ENCODE peak calls at places on chromosomes 7 and 10, in eight cellular contexts. G is right atrium auricular region; C is mesendoderm; Q is right lobe of liver; L is epithelial cell of prostate; P is effector memory CD4-positive, alpha-beta T cell; R is CD4-positive, alpha-beta T cell; E is CD8-positive, alpha-beta memory T cell. K is an unnamed sample.
A peak's percentile ranks its signal among the peaks of the same experiment; 100 is the strongest.

GRCh38 chr7:26685636-26686035 is 178.8 kb downstream of the SKAP2 start:
- DNase-seq in P (no peak), Q (no peak), E (no peak), C (no peak), L (no peak), R (no peak), G (no peak), K (no peak)

GRCh38 chr10:25761937-25762336 is 172.1 kb upstream of the MYO3A start:
- DNase-seq in G (no peak), L (no peak), P (no peak), Q (no peak), E (no peak), R (no peak), C (no peak), K (no peak)

GRCh38 chr7:44965937-44966730 is 12.7 kb downstream of the MYO1G start:
- DNase-seq in R (no peak), C (no peak), L (no peak), G (no peak), Q (peak; percentile 36), P (no peak), E (no peak), K (no peak)

GRCh38 chr10:45532501-45532900 is 140.1 kb downstream of the ZFAND4 start:
- DNase-seq in R (no peak), C (no peak), Q (no peak), E (no peak), G (no peak), L (no peak), P (no peak), K (no peak)

GRCh38 chr7:96151889-96152288 is 170.0 kb downstream of the SLC25A13 start:
- DNase-seq in Q (no peak), R (no peak), P (no peak), C (no peak), E (no peak), L (no peak), G (no peak), K (no peak)

GRCh38 chr7:133401225-133401624 is 148.3 kb downstream of the EXOC4 start:
- DNase-seq in L (no peak), G (no peak), C (no peak), R (no peak), P (no peak), E (no peak), Q (no peak), K (no peak)

GRCh38 chr10:91598211-91598981 is 34.5 kb downstream of the PPP1R3C start:
- DNase-seq in L (peak; percentile 69), E (no peak), G (no peak), C (peak; percentile 51), R (no peak), P (no peak), Q (no peak), K (no peak)

GRCh38 chr7:2823124-2823523 is 21.0 kb downstream of the GNA12 start:
- DNase-seq in L (no peak), P (no peak), C (no peak), Q (no peak), E (no peak), G (no peak), R (no peak), K (no peak)

GRCh38 chr10:79178614-79179403 is 110.0 kb downstream of the ZMIZ1 start:
- DNase-seq in R (no peak), E (no peak), Q (no peak), L (no peak), G (no peak), P (no peak), C (peak; percentile 92), K (no peak)

GRCh38 chr10:2897619-2898508 is 169.5 kb upstream of the PFKP start:
- DNase-seq in E (no peak), C (no peak), R (no peak), P (no peak), Q (no peak), G (peak; percentile 47), L (no peak), K (no peak)

GRCh38 chr7:136514776-136515175 is 353.7 kb upstream of the CHRM2 start:
- DNase-seq in C (peak; percentile 8), L (no peak), Q (no peak), E (no peak), G (no peak), P (no peak), R (no peak), K (no peak)

GRCh38 chr7:100897111-100897608 is 1.5 kb upstream of the ACHE start:
- DNase-seq in C (peak; percentile 49), G (no peak), R (peak; percentile 79), P (peak; percentile 36), E (peak; percentile 42), L (no peak), Q (peak; percentile 62), K (peak; percentile 9)

GRCh38 chr7:83648464-83649241 is at the start of gene SEMA3E:
- DNase-seq in P (no peak), G (no peak), Q (no peak), L (no peak), R (no peak), E (no peak), C (peak; percentile 96), K (no peak)

GRCh38 chr10:91249700-91250099 is 29.2 kb downstream of the PCGF5 start:
- DNase-seq in Q (no peak), L (no peak), E (no peak), C (no peak), P (no peak), R (no peak), G (no peak), K (no peak)

GRCh38 chr10:121935702-121936101 is 7.9 kb upstream of the ATE1 start:
- DNase-seq in C (no peak), G (peak; percentile 44), E (no peak), R (no peak), Q (peak; percentile 74), L (no peak), P (no peak), K (no peak)

GRCh38 chr10:121941532-121941931 is 13.7 kb upstream of the ATE1 start:
- DNase-seq in L (no peak), G (no peak), P (no peak), C (no peak), Q (no peak), E (no peak), R (no peak), K (no peak)

GRCh38 chr10:121930729-121931085 is 2.9 kb upstream of the ATE1 start:
- DNase-seq in P (no peak), R (no peak), Q (no peak), C (no peak), L (no peak), G (peak; percentile 18), E (no peak), K (no peak)

GRCh38 chr10:121936295-121936694 is 8.5 kb upstream of the ATE1 start:
- DNase-seq in E (no peak), C (no peak), L (no peak), G (no peak), Q (no peak), R (no peak), P (no peak), K (no peak)
- H3K27ac ChIP-seq in E (no peak overlapping the region), C (no peak overlapping the region), L (no peak overlapping the region), G (no peak overlapping the region), Q (peak overlapping the region; percentile 61), R (no peak overlapping the region), P (no peak overlapping the region), K (no peak overlapping the region)

GRCh38 chr7:117011419-117012260 is 58.3 kb downstream of the ST7 start:
- DNase-seq in R (no peak), C (peak; percentile 14), Q (no peak), L (no peak), G (no peak), E (no peak), P (no peak), K (no peak)

GRCh38 chr7:117014673-117015133 is 61.4 kb downstream of the ST7 start:
- DNase-seq in E (no peak), R (no peak), G (peak; percentile 72), C (peak; percentile 32), Q (peak; percentile 67), L (no peak), P (no peak), K (no peak)

GRCh38 chr7:117015258-117016184 is 62.2 kb downstream of the ST7 start:
- DNase-seq in Q (no peak), C (no peak), R (no peak), L (no peak), P (no peak), G (no peak), E (no peak), K (no peak)

GRCh38 chr7:117012284-117013174 is 59.2 kb downstream of the ST7 start:
- DNase-seq in C (peak; percentile 65), L (no peak), Q (no peak), R (no peak), G (no peak), P (no peak), E (no peak), K (no peak)

GRCh38 chr7:117014099-117014656 is 60.9 kb downstream of the ST7 start:
- DNase-seq in C (no peak), L (no peak), R (no peak), E (no peak), Q (no peak), P (no peak), G (no peak), K (no peak)
- H3K27ac ChIP-seq in C (no peak overlapping the region), L (no peak overlapping the region), R (no peak overlapping the region), E (peak overlapping the region; percentile 60), Q (peak overlapping the region; percentile 22), P (no peak overlapping the region), G (peak overlapping the region; percentile 67), K (no peak overlapping the region)

DNA sequence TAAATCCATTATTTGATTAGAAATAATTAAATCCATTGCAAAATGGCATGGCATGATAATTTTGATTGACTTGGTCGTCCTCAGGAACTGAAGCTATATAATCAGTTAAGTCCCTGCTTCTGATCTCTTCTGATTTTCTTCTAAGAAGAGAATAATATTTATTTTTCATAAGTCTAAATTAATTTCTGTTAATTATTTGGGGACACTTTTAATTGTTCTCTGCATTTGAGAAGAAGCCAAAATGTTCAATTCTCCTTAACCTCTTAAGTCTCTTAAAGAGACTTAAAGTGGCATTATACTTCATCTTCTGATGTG is 67.2 kb downstream of the CAV1 start:
- DNase-seq in L (no peak), P (no peak), R (no peak), G (no peak), Q (no peak), E (no peak), C (no peak), K (no peak)
- H3K27ac ChIP-seq in L (no peak overlapping the region), P (no peak overlapping the region), R (no peak overlapping the region), G (peak overlapping the region; percentile 55), Q (no peak overlapping the region), E (no peak overlapping the region), C (no peak overlapping the region), K (no peak overlapping the region)

DNA sequence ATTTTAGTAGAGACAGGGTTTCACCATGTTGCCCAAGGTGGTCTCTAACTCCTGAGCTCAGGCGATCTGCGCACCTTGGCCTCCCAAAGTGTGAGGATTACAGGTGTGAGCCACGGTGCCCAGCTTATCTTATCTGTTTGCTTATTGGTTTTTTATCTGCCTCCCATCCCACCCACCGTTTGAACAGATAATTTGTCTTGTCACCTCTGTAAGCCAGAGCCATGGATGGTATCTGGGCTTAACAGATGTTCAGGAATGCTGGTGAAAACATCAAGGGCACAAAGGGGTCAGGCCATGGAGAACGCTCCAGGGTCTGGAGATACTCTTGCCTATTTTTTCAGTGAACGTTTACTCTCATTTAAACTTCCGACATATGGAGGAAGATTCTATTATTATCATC is 12.0 kb upstream of the NDST2 start:
- DNase-seq in C (peak; percentile 89), P (no peak), Q (no peak), E (no peak), G (no peak), L (no peak), R (no peak), K (no peak)
- H3K27ac ChIP-seq in C (no peak overlapping the region), P (no peak overlapping the region), Q (no peak overlapping the region), E (no peak overlapping the region), G (no peak overlapping the region), L (no peak overlapping the region), R (no peak overlapping the region), K (no peak overlapping the region)

GRCh38 chr10:63057509-63057908 is 75.6 kb upstream of the NRBF2 start:
- DNase-seq in P (no peak), R (no peak), C (peak; percentile 41), L (no peak), Q (no peak), G (no peak), E (no peak), K (no peak)
- H3K27ac ChIP-seq in P (no peak overlapping the region), R (no peak overlapping the region), C (no peak overlapping the region), L (no peak overlapping the region), Q (no peak overlapping the region), G (no peak overlapping the region), E (no peak overlapping the region), K (no peak overlapping the region)